ENCODE peak calls at places on chromosomes 2 and 18, in four cellular contexts. G is Jurkat, Clone E6-1; N is nephron progenitor cell; M is stimulated activated CD4-positive, alpha-beta T cell treated with anti-CD3 and anti-CD28 coated beads, TNF-alpha, amount 100 ng/mL, for 4 hours. Y is an unnamed sample.

GRCh38 chr2:52512760-52513159 is 1254.8 kb upstream of the CHAC2 start:
- DNase-seq in G (no peak), M (no peak), N (no peak), Y (no peak)

GRCh38 chr18:63320041-63320689 is 596 bp upstream of the BCL2 start:
- DNase-seq in N (peak; percentile 79), G (peak; percentile 87), M (peak; percentile 69), Y (peak; percentile 92)

GRCh38 chr2:236498369-236498768 is 71.3 kb upstream of the ACKR3 start:
- DNase-seq in M (no peak), G (no peak), N (no peak), Y (no peak)

GRCh38 chr18:63730788-63731187 is 28.0 kb downstream of the SERPINB11 start:
- DNase-seq in G (no peak), N (no peak), M (no peak), Y (no peak)

GRCh38 chr2:204505946-204506345 is 39.3 kb upstream of the PARD3B start:
- DNase-seq in M (no peak), N (no peak), G (no peak), Y (no peak)

GRCh38 chr2:121099329-121100318 is 185.4 kb downstream of the TFCP2L1 start:
- DNase-seq in M (no peak), G (no peak), N (no peak), Y (no peak)

GRCh38 chr2:136376798-136377211 is 258.9 kb upstream of the CXCR4 start:
- DNase-seq in N (peak; percentile 32), M (no peak), G (no peak), Y (no peak)

GRCh38 chr2:158890296-158890905 is 78.0 kb upstream of the TANC1 start:
- DNase-seq in G (no peak), N (no peak), M (no peak), Y (no peak)

GRCh38 chr2:68974251-68974650 is at the start of gene GKN1:
- DNase-seq in G (no peak), M (no peak), N (no peak), Y (no peak)

GRCh38 chr18:59792353-59792752 is 95.1 kb upstream of the CCBE1 start:
- DNase-seq in M (no peak), G (no peak), N (no peak), Y (no peak)

GRCh38 chr18:76958692-76959341 is 136.5 kb downstream of the ZNF236 start:
- DNase-seq in N (no peak), M (no peak), G (no peak), Y (no peak)

GRCh38 chr2:233331536-233331935 is 22.8 kb upstream of the DGKD start:
- DNase-seq in N (no peak), M (no peak), G (peak; percentile 82), Y (peak; percentile 61)

GRCh38 chr2:72895759-72896281 is 8.6 kb downstream of the SPR start:
- DNase-seq in N (no peak), G (no peak), M (no peak), Y (no peak)

GRCh38 chr2:45483997-45484396 is 127.1 kb downstream of the SRBD1 start:
- DNase-seq in N (no peak), M (no peak), G (no peak), Y (no peak)

GRCh38 chr18:24176727-24177416 is 38.0 kb downstream of the CABYR start:
- DNase-seq in G (peak; percentile 45), M (peak; percentile 2), N (peak; percentile 72), Y (peak; percentile 57)

GRCh38 chr2:16933355-16933754 is 267.7 kb upstream of the CYRIA start:
- DNase-seq in G (no peak), M (no peak), N (no peak), Y (no peak)

GRCh38 chr18:43952398-43952797 is 675.1 kb upstream of the SYT4 start:
- DNase-seq in G (no peak), M (no peak), N (no peak), Y (no peak)

Y was measured in DND-41.